ENCODE peak calls at places on chromosomes 4 and X, in eight cellular contexts. B is sciatic nerve, X is left kidney, H is ureter, J is ovary, O is NAMALWA, C is spleen, E is HFF-Myc. V is an unnamed sample.

GRCh38 chr4:101205878-101206277 is 141.4 kb downstream of the PPP3CA start:
- DNase-seq in J (no peak), X (no peak), H (no peak), E (no peak), O (no peak), B (no peak), C (no peak), V (peak)

GRCh38 chrX:3232262-3232950 is 114.0 kb downstream of the MXRA5 start:
- DNase-seq in B (no peak), J (no peak), O (no peak), C (no peak), H (no peak), E (no peak), X (no peak), V (no peak)

GRCh38 chrX:17617794-17618193 is 119.5 kb upstream of the SCML1 start:
- DNase-seq in O (no peak), X (no peak), B (no peak), J (no peak), E (no peak), C (no peak), H (no peak), V (no peak)

GRCh38 chr4:31983677-31984076 is 1263.5 kb downstream of the PCDH7 start:
- DNase-seq in E (no peak), B (no peak), H (no peak), J (no peak), C (no peak), X (no peak), O (no peak), V (no peak)

GRCh38 chr4:58061967-58062366 is 951.8 kb upstream of the IGFBP7 start:
- DNase-seq in J (no peak), C (no peak), X (no peak), H (no peak), E (no peak), O (peak), B (no peak), V (no peak)

GRCh38 chr4:173289351-173289725 is 44.8 kb downstream of the HMGB2 start:
- DNase-seq in C (no peak), B (no peak), J (no peak), H (no peak), X (no peak), E (no peak), O (no peak), V (no peak)

GRCh38 chr4:10963958-10964705 is 279.6 kb upstream of the CLNK start:
- DNase-seq in X (no peak), C (no peak), E (no peak), H (no peak), O (no peak), J (no peak), B (no peak), V (no peak)

GRCh38 chrX:37883196-37883595 is 35.8 kb upstream of the DYNLT3 start:
- DNase-seq in E (no peak), H (no peak), J (no peak), C (no peak), O (no peak), B (no peak), X (no peak), V (no peak)

GRCh38 chrX:39982927-39983326 is 114.8 kb downstream of the BCOR start:
- DNase-seq in O (no peak), E (no peak), J (no peak), X (no peak), B (no peak), C (no peak), H (no peak), V (no peak)

GRCh38 chr4:176153124-176153523 is 42.3 kb downstream of the SPATA4 start:
- DNase-seq in E (no peak), B (no peak), C (no peak), O (no peak), X (peak), H (no peak), J (no peak), V (no peak)

GRCh38 chr4:114752404-114752803 is 153.8 kb downstream of the UGT8 start:
- DNase-seq in E (no peak), C (no peak), J (no peak), B (no peak), H (no peak), O (no peak), X (peak), V (no peak)

GRCh38 chrX:7617994-7618393 is 225.0 kb upstream of the VCX start:
- DNase-seq in E (no peak), C (no peak), B (no peak), O (no peak), J (no peak), X (no peak), H (no peak), V (no peak)

GRCh38 chrX:46169808-46170207 is 375.4 kb downstream of the ZNF674 start:
- DNase-seq in E (no peak), O (no peak), C (no peak), X (no peak), B (no peak), H (no peak), J (no peak), V (no peak)

GRCh38 chr4:17708992-17709759 is 72.2 kb downstream of the FAM184B start:
- DNase-seq in X (peak), C (no peak), B (no peak), J (no peak), H (no peak), E (no peak), O (no peak), V (no peak)

GRCh38 chr4:13640149-13640671 is 12.7 kb upstream of the BOD1L1 start:
- DNase-seq in O (no peak), E (peak), J (no peak), B (no peak), C (no peak), H (no peak), X (peak), V (no peak)

GRCh38 chr4:184384056-184384809 is 90.1 kb downstream of the IRF2 start:
- DNase-seq in X (no peak), E (peak), C (peak), H (peak), J (peak), B (no peak), O (peak), V (no peak)

GRCh38 chr4:146976145-146976544 is 30.5 kb upstream of the TTC29 start:
- DNase-seq in O (no peak), H (no peak), E (no peak), J (no peak), X (peak), C (no peak), B (no peak), V (no peak)

GRCh38 chrX:70675284-70675683 is 230.6 kb downstream of the DLG3 start:
- DNase-seq in H (no peak), X (no peak), B (no peak), E (no peak), C (no peak), J (no peak), O (no peak), V (no peak)

GRCh38 chr4:149630079-149630478 is 185.6 kb downstream of the IQCM start:
- DNase-seq in C (no peak), X (no peak), O (no peak), B (no peak), H (no peak), J (no peak), E (no peak), V (no peak)

GRCh38 chrX:153973127-153974002 is 811 bp downstream of the TMEM187 start:
- DNase-seq in H (no peak), X (peak), O (no peak), J (peak), B (peak), E (no peak), C (peak), V (no peak)

GRCh38 chrX:85627363-85627762 is 247.9 kb upstream of the POF1B start:
- DNase-seq in O (no peak), B (no peak), C (no peak), H (no peak), X (peak), E (no peak), J (no peak), V (no peak)

GRCh38 chr4:77169496-77169895 is 12.5 kb downstream of the CCNG2 start:
- DNase-seq in X (no peak), C (no peak), H (no peak), B (no peak), E (no peak), J (no peak), O (no peak), V (no peak)

GRCh38 chrX:39667191-39667590 is 430.6 kb downstream of the BCOR start:
- DNase-seq in C (no peak), J (no peak), E (no peak), X (peak), B (no peak), H (no peak), O (no peak), V (no peak)

GRCh38 chrX:134803551-134804183 is 145.4 kb upstream of the PLAC1 start:
- DNase-seq in J (no peak), X (no peak), O (peak), C (no peak), B (no peak), E (no peak), H (no peak), V (peak)

GRCh38 chr4:178306565-178306964 is 864.3 kb upstream of the AGA start:
- DNase-seq in X (peak), H (no peak), E (no peak), O (no peak), B (no peak), J (no peak), C (no peak), V (no peak)

GRCh38 chrX:96792047-96792446 is 91.7 kb upstream of the RPA4 start:
- DNase-seq in H (no peak), C (no peak), O (no peak), X (no peak), J (no peak), E (no peak), B (no peak), V (no peak)

GRCh38 chr4:124203613-124204284 is 508.8 kb downstream of the ANKRD50 start:
- DNase-seq in H (no peak), O (no peak), E (no peak), X (no peak), C (no peak), B (no peak), J (no peak), V (no peak)

GRCh38 chr4:151957163-151957562 is 196.4 kb upstream of the GATB start:
- DNase-seq in B (no peak), C (no peak), X (peak), O (no peak), J (no peak), E (no peak), H (no peak), V (no peak)

GRCh38 chr4:121072836-121073362 is 564 bp upstream of the NDNF start:
- DNase-seq in B (peak), J (peak), H (peak), E (no peak), X (peak), O (no peak), C (no peak), V (no peak)

GRCh38 chr4:174047363-174047762 is 236.1 kb downstream of the FBXO8 start:
- DNase-seq in X (no peak), C (no peak), J (no peak), B (no peak), O (no peak), E (no peak), H (no peak), V (no peak)

GRCh38 chrX:139224953-139225665 is 305.4 kb upstream of the F9 start:
- DNase-seq in J (no peak), B (no peak), X (no peak), O (no peak), H (no peak), C (no peak), E (no peak), V (no peak)

GRCh38 chr4:5554376-5554775 is 154.0 kb downstream of the EVC2 start:
- DNase-seq in E (no peak), O (no peak), C (no peak), J (no peak), H (no peak), X (no peak), B (no peak), V (no peak)

GRCh38 chr4:646460-646859 is 21.1 kb downstream of the PDE6B start:
- DNase-seq in E (no peak), H (no peak), J (no peak), O (no peak), C (peak), X (no peak), B (no peak), V (no peak)

GRCh38 chr4:985123-985830 is 1.6 kb upstream of the IDUA start:
- DNase-seq in J (no peak), E (no peak), O (peak), C (peak), X (peak), H (peak), B (no peak), V (peak)

GRCh38 chrX:15451913-15452312 is 41.2 kb downstream of the PIR start:
- DNase-seq in E (no peak), O (no peak), H (peak), X (no peak), J (peak), C (no peak), B (no peak), V (no peak)

GRCh38 chrX:133546441-133546840 is 131.2 kb upstream of the GPC4 start:
- DNase-seq in H (no peak), X (no peak), O (no peak), B (no peak), C (no peak), J (no peak), E (no peak), V (no peak)

GRCh38 chr4:16685536-16685935 is 212.9 kb downstream of the LDB2 start:
- DNase-seq in H (no peak), X (no peak), J (no peak), O (no peak), B (no peak), E (no peak), C (no peak), V (no peak)

GRCh38 chrX:38435130-38435529 is 82.7 kb downstream of the OTC start:
- DNase-seq in J (no peak), E (no peak), B (no peak), O (no peak), C (no peak), H (no peak), X (no peak), V (no peak)

GRCh38 chrX:128012015-128012414 is 40.2 kb downstream of the ACTRT1 start:
- DNase-seq in E (no peak), H (no peak), J (no peak), O (no peak), B (no peak), C (no peak), X (no peak), V (no peak)

V was measured in T-helper 9 cell.